ENCODE peak calls at places on chromosomes 13 and 19, in four cellular contexts. F is breast epithelium, G is tibial nerve, T is cardiac muscle cell. V is an unnamed sample. For H3K4me1, the result is how much of the 10 kb centered on the place peaks cover.

GRCh38 chr13:95155093-95155492 is 146.2 kb downstream of the ABCC4 start:
- DNase-seq in F (no peak), G (no peak), T (no peak), V (no peak)

GRCh38 chr13:24033527-24034302 is 126.8 kb upstream of the SPATA13 start:
- DNase-seq in F (no peak), G (no peak), T (peak), V (no peak)

GRCh38 chr19:1173845-1174809 is at the start of gene SBNO2:
- DNase-seq in F (peak), G (peak), T (peak), V (peak)

GRCh38 chr19:16371540-16371986 is 46.9 kb downstream of the KLF2 start:
- DNase-seq in F (no peak), G (no peak), T (no peak), V (no peak)

GRCh38 chr13:98900442-98900841 is 77.4 kb downstream of the DOCK9 start:
- DNase-seq in F (no peak), G (no peak), T (no peak), V (no peak)

GRCh38 chr19:40599331-40600085 is 1.7 kb upstream of the LTBP4 start:
- DNase-seq in F (no peak), G (no peak), T (no peak), V (no peak)

GRCh38 chr13:51148952-51149573 is 38.0 kb upstream of the C13orf42 start:
- DNase-seq in F (peak), G (no peak), T (peak), V (no peak)

GRCh38 chr13:52003551-52003950 is 7.7 kb downstream of the ATP7B start:
- DNase-seq in F (no peak), G (no peak), T (no peak), V (no peak)

GRCh38 chr19:47228168-47228936 is 2.6 kb downstream of the BBC3 start:
- DNase-seq in F (peak), G (no peak), T (no peak), V (no peak)

GRCh38 chr19:55678121-55678671 is 3.2 kb downstream of the EPN1 start:
- DNase-seq in F (peak), G (no peak), T (no peak), V (no peak)

GRCh38 chr13:84362777-84363176 is 480.5 kb upstream of the SLITRK1 start:
- DNase-seq in F (no peak), G (no peak), T (no peak), V (no peak)

GRCh38 chr13:97307882-97308624 is 85.9 kb downstream of the MBNL2 start:
- DNase-seq in F (peak), G (peak), T (peak), V (no peak)

GRCh38 chr19:17286263-17286662 is 4.6 kb downstream of the ANKLE1 start:
- DNase-seq in F (no peak), G (no peak), T (no peak), V (no peak)

GRCh38 chr13:40187836-40188591 is 478.4 kb downstream of the FOXO1 start:
- DNase-seq in F (no peak), G (no peak), T (no peak), V (no peak)

GRCh38 chr13:35961002-35961401 is 170.2 kb downstream of the DCLK1 start:
- DNase-seq in F (no peak), G (no peak), T (no peak), V (no peak)

GRCh38 chr19:45958320-45958719 is 15.3 kb downstream of the NOVA2 start:
- DNase-seq in F (no peak), G (no peak), T (no peak), V (no peak)

GRCh38 chr19:10335149-10336053 is 2.1 kb upstream of the RAVER1 start:
- DNase-seq in F (no peak), G (no peak), T (no peak), V (no peak)
- H3K4me1 ChIP-seq in F (under half), G (under half), T (under half), V (under half)

DNA sequence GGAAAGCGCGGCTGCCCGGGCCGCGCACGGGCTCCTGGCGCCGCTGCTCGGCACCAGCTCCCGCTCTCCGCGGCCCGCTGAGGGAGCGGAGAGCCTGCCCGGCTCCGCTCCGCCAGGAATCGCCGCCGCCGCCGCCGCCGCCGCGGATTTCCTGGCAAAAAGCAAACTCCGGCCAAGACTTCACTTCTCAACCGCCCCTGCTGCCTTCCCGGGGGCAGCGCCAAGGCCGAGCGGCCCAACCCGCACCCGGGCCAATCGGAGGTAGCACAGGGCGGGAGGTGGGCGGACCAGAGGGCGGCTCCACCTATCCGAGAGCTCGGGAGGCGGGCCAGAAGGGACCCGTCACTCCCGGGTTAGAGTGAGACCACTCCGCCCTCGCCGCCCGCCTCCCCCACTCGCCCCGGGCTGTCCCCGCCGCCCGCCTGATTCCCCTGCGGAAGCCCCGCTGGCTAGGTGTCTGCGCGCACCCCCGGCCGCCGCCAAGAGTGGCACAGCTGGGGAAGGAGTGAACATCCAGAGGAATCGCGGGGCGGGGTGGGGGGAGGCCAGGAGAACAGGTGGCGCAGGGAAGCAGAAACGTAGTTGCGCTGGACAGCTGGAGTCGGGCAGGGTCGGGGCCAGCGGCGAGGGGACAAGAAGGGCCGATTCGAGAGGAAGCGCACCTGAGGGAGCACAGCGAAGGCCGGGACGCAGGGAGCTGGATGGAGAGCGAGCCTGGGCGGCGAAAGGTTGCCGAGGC is at the start of gene LNX2:
- DNase-seq in F (peak), G (peak), T (peak), V (peak)
- H3K4me1 ChIP-seq in F (under half), G (under half), T (under half), V (under half)

GRCh38 chr13:113854238-113855011 is 9.5 kb downstream of the GAS6 start:
- DNase-seq in F (peak), G (no peak), T (peak), V (no peak)
- H3K4me1 ChIP-seq in F (under half), G (under half), T (under half), V (under half)

DNA sequence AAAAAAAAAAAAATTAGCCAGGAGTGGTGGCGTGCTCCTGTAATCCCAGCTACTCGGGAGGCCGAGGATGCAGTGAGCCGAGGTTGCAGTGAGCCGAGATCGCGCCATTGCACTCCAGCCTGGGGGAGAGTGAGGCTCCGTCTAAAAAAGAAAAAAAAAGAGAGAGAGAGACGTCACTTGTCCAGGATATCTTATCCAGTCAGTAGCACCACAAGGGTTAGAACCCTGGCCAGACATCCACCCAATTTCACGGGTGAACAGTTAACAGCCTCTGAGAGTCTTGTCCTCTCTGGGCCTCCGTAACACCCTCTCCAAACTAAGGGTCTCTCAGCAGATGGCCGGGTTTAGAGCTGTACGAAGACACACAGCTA is 917 bp upstream of the CLPTM1 start:
- DNase-seq in F (no peak), G (no peak), T (no peak), V (no peak)
- H3K4me1 ChIP-seq in F (under half), G (under half), T (under half), V (under half)

GRCh38 chr19:5035817-5036732 is 67.2 kb downstream of the KDM4B start:
- DNase-seq in F (no peak), G (no peak), T (no peak), V (no peak)
- H3K4me1 ChIP-seq in F (under half), G (under half), T (under half), V (under half)

GRCh38 chr13:44306401-44307192 is 67.0 kb upstream of the SERP2 start:
- DNase-seq in F (peak), G (peak), T (peak), V (no peak)

GRCh38 chr13:44305845-44306244 is 67.8 kb upstream of the SERP2 start:
- DNase-seq in F (no peak), G (no peak), T (no peak), V (no peak)

GRCh38 chr13:44308352-44308751 is 65.3 kb upstream of the SERP2 start:
- DNase-seq in F (no peak), G (no peak), T (no peak), V (no peak)

GRCh38 chr13:44307255-44307654 is 66.4 kb upstream of the SERP2 start:
- DNase-seq in F (no peak), G (no peak), T (no peak), V (no peak)

DNA sequence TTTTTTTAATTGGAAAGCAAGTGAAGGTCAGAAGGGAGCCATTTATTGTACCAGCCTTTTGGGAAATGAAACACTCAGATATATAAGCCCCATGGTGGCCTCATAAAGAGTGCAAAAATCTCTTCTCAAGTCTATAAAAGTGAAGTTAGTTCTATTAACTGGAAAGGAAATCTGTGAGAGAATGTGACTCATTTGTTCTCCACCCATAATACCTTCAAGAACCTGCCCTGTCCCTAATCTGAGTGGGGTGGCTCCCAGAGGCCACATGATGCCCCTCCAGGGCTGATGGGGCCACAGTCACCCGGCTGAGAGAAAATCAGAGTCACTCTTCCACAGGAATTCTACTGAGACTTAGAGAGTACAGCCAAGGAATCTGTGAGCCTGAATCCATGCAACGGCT is 65.8 kb upstream of the SERP2 start:
- DNase-seq in F (no peak), G (no peak), T (no peak), V (no peak)
- H3K4me1 ChIP-seq in F (under half), G (under half), T (under half), V (under half)

GRCh38 chr13:92494915-92495314 is 731.7 kb upstream of the GPC6 start:
- DNase-seq in F (no peak), G (no peak), T (no peak), V (no peak)

DNA sequence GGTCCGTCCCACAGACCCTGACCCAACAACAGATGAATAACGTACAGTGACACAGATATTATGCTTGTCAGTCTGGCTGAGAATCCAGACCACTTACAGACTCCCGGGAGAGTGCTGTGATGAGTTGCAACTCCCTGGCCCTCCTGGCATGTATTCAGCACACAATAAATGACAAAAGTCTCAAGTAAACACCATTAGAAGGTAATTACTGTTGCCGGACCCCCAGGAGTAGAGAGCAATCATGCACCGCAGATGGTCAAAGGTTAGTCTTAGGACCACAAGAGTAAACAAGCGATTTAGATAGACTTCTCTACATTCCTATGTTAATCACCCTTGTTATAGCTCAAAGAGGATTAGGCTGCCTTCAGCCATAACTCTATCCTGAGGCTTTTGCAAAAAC is 726.4 kb upstream of the GPC6 start:
- DNase-seq in F (no peak), G (no peak), T (no peak), V (no peak)
- H3K4me1 ChIP-seq in F (under half), G (under half), T (under half), V (under half)

GRCh38 chr13:87322386-87322785 is 348.8 kb upstream of the SLITRK5 start:
- DNase-seq in F (no peak), G (no peak), T (no peak), V (no peak)

GRCh38 chr13:87324558-87324957 is 346.6 kb upstream of the SLITRK5 start:
- DNase-seq in F (no peak), G (no peak), T (no peak), V (no peak)
- H3K4me1 ChIP-seq in F (under half), G (under half), T (under half), V (under half)

V was measured in thoracic aorta.